ENCODE peak calls at places on chromosomes 13 and 19, in six cellular contexts. M, U, Q, Y, P and K are unnamed samples.

GRCh38 chr19:49064768-49065611 is at the start of gene NTF4:
- DNase-seq in Q (peak; percentile 88), P (peak; percentile 78), M (peak; percentile 61), U (peak; percentile 20), Y (no peak), K (peak; percentile 74)

GRCh38 chr13:113093580-113094409 is 11.8 kb upstream of the F7 start:
- DNase-seq in U (no peak), Y (no peak), Q (no peak), P (no peak), M (no peak), K (no peak)

GRCh38 chr19:9054768-9055167 is 32.1 kb upstream of the OR1M1 start:
- DNase-seq in U (no peak), Q (no peak), P (peak; percentile 54), Y (no peak), M (peak; percentile 31), K (no peak)

GRCh38 chr13:36124236-36124822 is 6.9 kb downstream of the DCLK1 start:
- DNase-seq in M (no peak), Y (no peak), U (no peak), Q (no peak), P (no peak), K (no peak)

GRCh38 chr19:19279062-19279612 is 6.0 kb upstream of the TM6SF2 start:
- DNase-seq in Q (no peak), Y (no peak), U (no peak), M (no peak), P (no peak), K (no peak)

GRCh38 chr13:83503424-83503823 is 378.9 kb downstream of the SLITRK1 start:
- DNase-seq in U (no peak), P (no peak), M (no peak), Q (no peak), Y (no peak), K (no peak)

GRCh38 chr19:54137913-54138776 is 583 bp downstream of the CNOT3 start:
- DNase-seq in P (peak; percentile 67), M (no peak), Y (no peak), U (no peak), Q (peak; percentile 75), K (peak; percentile 26)

GRCh38 chr19:8141726-8142524 is 7.5 kb downstream of the FBN3 start:
- DNase-seq in M (no peak), P (no peak), Y (no peak), U (no peak), Q (peak; percentile 28), K (no peak)

GRCh38 chr19:870963-871401 is 11.5 kb downstream of the CFD start:
- DNase-seq in P (no peak), U (no peak), M (no peak), Q (peak; percentile 93), Y (no peak), K (no peak)

GRCh38 chr13:37058801-37059135 is 720 bp downstream of the SUPT20H start:
- DNase-seq in Q (peak; percentile 46), P (no peak), Y (peak; percentile 7), M (peak; percentile 8), U (no peak), K (no peak)

GRCh38 chr13:30398601-30399072 is 23.7 kb upstream of the UBE2L5 start:
- DNase-seq in Y (no peak), Q (no peak), P (no peak), M (no peak), U (peak; percentile 40), K (no peak)

GRCh38 chr19:52637718-52638585 is at the start of gene ZNF83:
- DNase-seq in P (peak; percentile 99), Q (peak; percentile 95), U (peak; percentile 76), M (no peak), Y (peak; percentile 65), K (peak; percentile 98)

GRCh38 chr19:789473-790052 is 7.7 kb upstream of the PTBP1 start:
- DNase-seq in M (no peak), Q (no peak), P (no peak), U (peak; percentile 58), Y (no peak), K (no peak)

GRCh38 chr19:33048806-33049676 is 15.6 kb downstream of the RHPN2 start:
- DNase-seq in M (no peak), P (no peak), U (no peak), Q (no peak), Y (no peak), K (no peak)

GRCh38 chr19:21482863-21483276 is 22.5 kb upstream of the ZNF429 start:
- DNase-seq in U (peak; percentile 6), M (no peak), Q (peak; percentile 81), P (peak; percentile 82), Y (no peak), K (peak; percentile 30)

GRCh38 chr13:20713751-20714150 is 10.3 kb downstream of the IL17D start:
- DNase-seq in P (no peak), M (no peak), U (no peak), Q (no peak), Y (no peak), K (no peak)

GRCh38 chr13:20715340-20715732 is 11.8 kb downstream of the IL17D start:
- DNase-seq in M (no peak), Q (no peak), P (no peak), U (no peak), Y (no peak), K (no peak)

GRCh38 chr13:20713014-20713376 is 9.5 kb downstream of the IL17D start:
- DNase-seq in U (no peak), P (no peak), Q (no peak), M (no peak), Y (no peak), K (no peak)

GRCh38 chr13:20714161-20714560 is 10.7 kb downstream of the IL17D start:
- DNase-seq in U (no peak), Y (no peak), P (no peak), Q (no peak), M (no peak), K (no peak)

DNA sequence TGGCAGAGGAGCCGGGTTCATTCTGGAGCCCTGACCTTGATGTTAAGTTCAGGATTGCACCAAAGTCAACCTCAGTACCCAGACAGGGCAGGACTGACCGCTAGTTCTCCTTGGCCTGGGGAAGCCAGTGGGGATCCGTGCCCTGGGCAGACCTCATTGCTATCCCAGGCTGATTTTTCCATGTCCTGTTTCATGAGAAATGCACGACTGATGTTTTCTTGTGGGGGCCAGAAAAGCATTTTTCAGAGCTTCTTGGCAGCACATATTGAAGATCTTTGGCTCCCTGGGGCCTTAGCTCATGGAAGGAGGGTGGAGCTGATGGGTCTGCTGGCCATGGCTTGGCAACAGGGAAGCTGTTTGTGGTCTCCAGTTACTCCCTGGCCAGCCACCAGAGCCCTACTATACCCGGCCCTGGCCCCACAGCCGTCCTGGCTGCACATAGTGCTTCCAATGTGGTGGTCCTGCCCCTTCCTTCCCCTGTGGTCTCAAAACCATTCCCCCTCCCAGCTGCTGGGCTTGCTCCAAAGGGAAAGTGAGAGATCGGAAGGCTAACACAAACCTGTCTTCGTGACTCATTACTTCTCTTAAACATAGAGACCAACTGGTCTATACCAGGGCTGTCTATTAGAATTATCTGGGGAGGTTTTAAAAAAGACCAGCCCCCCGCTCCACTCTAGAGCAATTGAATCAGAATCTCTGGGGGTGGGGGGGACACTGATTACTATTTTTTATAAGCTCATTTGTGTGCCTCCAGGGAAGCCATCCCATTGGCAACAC is 11.3 kb downstream of the IL17D start:
- DNase-seq in Q (no peak), U (no peak), M (no peak), P (no peak), Y (no peak), K (no peak)
- TF ChIP-seq CHD2 in Q (no peak), U (no peak), M (no peak), P (no peak), Y (no peak), K (no peak)

GRCh38 chr19:11111771-11112144 is 22.5 kb downstream of the LDLR start:
- DNase-seq in Y (no peak), M (no peak), U (no peak), P (no peak), Q (no peak), K (no peak)
- TF ChIP-seq CHD2 in Y (no peak), M (no peak), U (no peak), P (no peak), Q (no peak), K (no peak)

GRCh38 chr19:46861691-46862503 is 1.1 kb downstream of the ARHGAP35 start:
- DNase-seq in Q (no peak), P (no peak), M (no peak), U (no peak), Y (no peak), K (no peak)
- TF ChIP-seq CHD2 in Q (no peak), P (no peak), M (no peak), U (no peak), Y (no peak), K (no peak)

DNA sequence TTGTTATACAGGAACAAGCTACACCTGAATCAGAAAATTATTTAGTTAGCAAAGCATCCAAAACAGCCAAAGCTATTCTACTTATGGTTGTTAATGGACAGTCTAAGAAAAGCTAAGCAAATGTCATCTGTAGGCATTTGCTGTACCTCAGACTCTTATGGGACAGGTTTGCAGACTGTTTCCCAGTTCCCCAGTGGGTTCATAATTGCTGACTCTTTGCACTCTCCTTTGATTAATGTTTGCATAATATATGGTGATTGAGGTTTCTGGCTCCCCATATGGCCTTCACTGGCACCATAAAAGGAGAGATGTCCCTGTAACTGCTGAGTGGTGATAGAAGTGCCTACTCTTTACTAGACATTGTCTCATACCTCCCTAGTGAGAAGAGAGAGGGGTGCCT is 142.1 kb downstream of the GPC6 start:
- DNase-seq in M (no peak), U (no peak), Y (no peak), Q (no peak), P (no peak), K (peak; percentile 29)
- TF ChIP-seq CHD2 in M (no peak), U (no peak), Y (no peak), Q (no peak), P (no peak), K (no peak)

GRCh38 chr13:51714663-51715168 is 89.2 kb downstream of the DHRS12 start:
- DNase-seq in U (no peak), M (no peak), Q (no peak), Y (peak; percentile 78), P (no peak), K (no peak)
- TF ChIP-seq CHD2 in U (no peak), M (no peak), Q (no peak), Y (no peak), P (no peak), K (no peak)